ENCODE peak calls at places on chromosomes 16 and 17, in ten cellular contexts. A is CD8-positive, alpha-beta T cell; Y is thoracic aorta; B is stomach; L is Peyer's patch; T is transverse colon; O is colonic mucosa; Q is IMR-90; V is A549; C is heart right ventricle. I is an unnamed sample. For H3K4me1, the result is how much of the 10 kb centered on the place peaks cover.

GRCh38 chr16:22423716-22424115 is 49.3 kb upstream of the CDR2 start:
- DNase-seq in B (no peak), C (no peak), Y (no peak), O (no peak), Q (no peak), T (no peak), L (no peak), V (no peak), A (no peak), I (no peak)

GRCh38 chr17:60781880-60782412 is 104.3 kb downstream of the BCAS3 start:
- DNase-seq in V (no peak), L (no peak), Q (no peak), O (no peak), Y (no peak), A (no peak), T (no peak), B (no peak), C (no peak), I (no peak)

GRCh38 chr16:67052399-67052798 is 23.4 kb downstream of the CBFB start:
- DNase-seq in O (no peak), V (no peak), B (no peak), A (no peak), Q (no peak), L (no peak), C (no peak), Y (no peak), T (no peak), I (no peak)

GRCh38 chr16:68065716-68066305 is 19.4 kb upstream of the NFATC3 start:
- DNase-seq in Y (no peak), B (peak), A (no peak), T (no peak), L (peak), Q (peak), C (no peak), O (no peak), V (no peak), I (peak)

GRCh38 chr17:49031965-49032928 is 35.1 kb downstream of the IGF2BP1 start:
- DNase-seq in Y (no peak), O (peak), T (peak), B (peak), L (no peak), V (peak), A (peak), Q (peak), C (peak), I (peak)

GRCh38 chr16:31458073-31458834 is 1.0 kb upstream of the ARMC5 start:
- DNase-seq in L (peak), Y (no peak), O (peak), Q (peak), B (peak), V (peak), T (peak), C (peak), A (peak), I (peak)

GRCh38 chr17:41464682-41465081 is 2.5 kb downstream of the KRT32 start:
- DNase-seq in A (no peak), O (no peak), T (no peak), L (no peak), B (peak), V (peak), Q (peak), Y (peak), C (peak), I (peak)

GRCh38 chr17:8332688-8333087 is 7.0 kb upstream of the ODF4 start:
- DNase-seq in L (no peak), B (no peak), A (no peak), V (no peak), O (no peak), Y (no peak), T (no peak), Q (no peak), C (peak), I (no peak)

DNA sequence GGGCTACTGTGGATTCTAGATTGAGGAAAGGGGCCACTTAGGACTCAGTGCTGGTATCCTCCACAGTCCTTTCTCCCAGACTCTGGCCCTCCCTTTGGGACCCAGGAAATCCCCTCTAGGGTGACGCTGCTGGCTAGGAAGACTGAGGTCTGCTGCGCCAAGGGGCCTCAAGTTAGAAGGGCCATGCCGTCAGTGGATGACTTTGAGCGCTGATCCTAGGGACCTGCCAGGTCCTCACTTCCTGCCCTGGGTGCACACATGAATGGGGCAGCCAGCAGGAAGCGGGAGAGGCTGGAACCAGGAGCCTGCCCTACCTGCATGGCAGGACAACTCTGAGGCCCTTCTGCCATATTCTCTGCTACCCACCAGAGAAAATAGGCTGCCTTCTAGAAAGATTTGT is 145.0 kb downstream of the RAB11FIP4 start:
- DNase-seq in B (no peak), C (no peak), Q (no peak), V (no peak), O (no peak), T (no peak), A (no peak), L (peak), Y (no peak), I (no peak)
- H3K4me3 ChIP-seq in B (no peak), C (no peak), Q (no peak), V (no peak), O (no peak), T (no peak), A (no peak), L (no peak), Y (no peak), I (no peak)

DNA sequence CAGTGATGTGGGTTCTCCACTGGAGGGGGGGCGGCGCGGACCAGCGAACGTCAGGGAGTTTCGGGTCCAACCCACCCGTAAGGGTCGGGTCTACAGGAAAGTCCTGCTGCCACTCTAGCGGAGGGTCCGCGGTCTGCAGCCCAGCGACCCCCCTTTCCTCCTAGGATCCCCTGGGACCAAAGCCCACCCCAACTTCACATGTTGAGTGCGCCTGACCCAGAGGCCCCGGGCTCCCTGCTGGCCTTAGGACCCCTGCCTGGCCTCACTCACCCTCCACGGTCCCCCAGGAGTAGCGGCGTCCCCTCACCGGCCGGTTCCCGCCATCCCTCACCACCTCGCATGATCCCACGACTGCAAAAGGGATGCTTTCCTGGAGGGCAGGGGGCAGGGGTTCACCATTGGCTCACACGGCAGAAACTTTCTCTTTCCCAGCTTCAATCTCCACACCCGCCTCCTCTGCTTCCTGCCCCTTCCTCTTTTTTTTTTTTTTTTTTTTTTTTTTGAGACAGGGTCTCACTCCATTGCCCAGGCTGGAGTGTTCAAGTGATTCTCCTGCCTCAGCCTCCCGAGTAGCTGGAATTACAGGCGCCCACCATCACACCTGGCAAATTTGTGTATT is 3.1 kb downstream of the SEPTIN1 start:
- DNase-seq in Q (no peak), L (no peak), O (no peak), C (no peak), B (no peak), A (no peak), Y (no peak), T (no peak), V (no peak), I (no peak)
- H3K4me1 ChIP-seq in Q (under half), L (under half), O (under half), C (under half), B (under half), A (half or more), Y (under half), T (under half), V (under half), I (under half)

DNA sequence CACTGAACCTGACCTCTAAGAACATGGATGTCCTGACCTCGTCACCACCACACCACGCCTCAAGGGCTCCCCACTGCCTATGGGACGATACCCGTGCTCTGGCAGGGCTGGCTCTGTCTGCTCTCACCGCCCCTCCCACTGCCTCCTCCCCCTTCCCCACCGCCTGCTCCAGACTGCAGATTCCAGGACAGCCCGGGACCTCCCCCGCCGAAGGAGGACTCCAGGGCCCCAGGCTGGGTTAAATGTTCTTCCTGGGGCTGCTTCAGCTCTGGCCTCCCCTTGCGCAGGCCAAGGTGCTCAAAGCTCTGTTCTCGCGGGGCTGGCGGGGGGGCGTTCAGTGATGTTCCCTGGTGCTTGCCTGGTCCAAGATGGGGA is 3.1 kb downstream of the NPW start:
- DNase-seq in L (no peak), C (no peak), Y (no peak), Q (peak), T (no peak), V (peak), O (no peak), A (no peak), B (no peak), I (no peak)
- H3K4me3 ChIP-seq in L (peak), C (peak), Y (peak), Q (peak), T (peak), V (peak), O (peak), A (peak), B (peak), I (no peak)

GRCh38 chr16:81591538-81591870 is 146.9 kb downstream of the CMIP start:
- DNase-seq in C (no peak), B (no peak), Q (no peak), A (no peak), L (no peak), Y (no peak), V (no peak), T (no peak), O (no peak), I (no peak)
- H3K4me1 ChIP-seq in C (under half), B (under half), Q (under half), A (under half), L (under half), Y (under half), V (under half), T (under half), O (under half), I (under half)

GRCh38 chr17:80274317-80274716 is 13.7 kb downstream of the RNF213 start:
- DNase-seq in Y (no peak), B (no peak), L (no peak), T (no peak), Q (no peak), O (no peak), V (no peak), A (no peak), C (no peak), I (no peak)

GRCh38 chr17:80274871-80275449 is 14.3 kb downstream of the RNF213 start:
- DNase-seq in C (no peak), T (no peak), Q (no peak), B (no peak), O (no peak), L (no peak), A (no peak), V (no peak), Y (no peak), I (no peak)

GRCh38 chr17:80281516-80281915 is 20.9 kb downstream of the RNF213 start:
- DNase-seq in L (no peak), C (no peak), Q (no peak), V (no peak), Y (no peak), A (no peak), B (no peak), O (no peak), T (no peak), I (no peak)

GRCh38 chr17:80279895-80280294 is 19.2 kb downstream of the RNF213 start:
- DNase-seq in Q (peak), V (no peak), L (no peak), A (no peak), C (peak), T (no peak), Y (no peak), O (peak), B (no peak), I (no peak)

GRCh38 chr17:80277751-80278671 is 17.4 kb downstream of the RNF213 start:
- DNase-seq in V (no peak), A (no peak), T (no peak), B (no peak), Y (no peak), L (no peak), O (no peak), Q (no peak), C (no peak), I (no peak)
- H3K4me3 ChIP-seq in V (no peak), A (no peak), T (no peak), B (no peak), Y (no peak), L (no peak), O (no peak), Q (no peak), C (no peak), I (no peak)

DNA sequence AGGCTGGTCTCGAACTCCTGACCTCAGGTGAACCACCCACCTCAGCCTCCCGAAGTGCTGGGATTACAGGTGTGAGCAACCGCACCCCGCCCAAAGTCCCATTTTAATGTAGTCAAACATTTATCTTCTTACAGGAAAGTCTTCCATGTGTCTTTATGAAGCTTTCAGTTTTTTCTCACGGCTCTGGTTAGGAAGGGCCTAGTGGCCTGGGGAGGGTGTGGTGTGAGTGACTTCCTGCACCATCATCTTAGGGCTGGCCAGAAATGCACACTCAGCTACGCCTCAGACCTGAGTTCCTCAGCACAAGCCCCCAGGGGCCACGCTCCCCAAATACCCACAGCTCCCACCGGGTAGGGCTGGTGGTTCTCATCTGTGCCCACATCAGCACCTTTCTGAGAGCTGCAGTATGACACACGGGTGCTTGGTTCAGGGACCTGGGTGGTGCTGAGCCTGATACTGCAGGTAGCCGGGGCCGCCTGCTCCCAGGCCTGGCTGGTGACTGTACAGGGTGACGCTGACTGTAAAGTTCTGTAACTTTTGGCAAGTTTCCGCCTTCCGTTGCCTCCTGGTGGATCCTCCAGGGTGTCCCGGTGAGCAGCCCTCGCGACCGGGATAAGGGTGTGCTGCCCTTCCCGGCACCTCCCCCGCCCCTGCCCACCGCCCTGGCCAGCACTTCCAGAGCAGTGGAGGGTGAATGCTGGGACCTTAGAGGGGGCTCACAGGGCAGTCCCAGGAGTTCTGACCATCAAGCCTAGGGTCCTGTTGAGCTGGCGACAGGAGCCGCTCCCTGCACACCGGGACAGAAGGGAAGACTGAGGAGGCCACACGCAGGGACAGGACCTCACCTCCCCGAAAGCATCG is 52.5 kb downstream of the ZNF778 start:
- DNase-seq in A (no peak), L (no peak), B (no peak), C (no peak), Q (no peak), Y (no peak), T (no peak), V (no peak), O (peak), I (no peak)
- H3K4me1 ChIP-seq in A (under half), L (under half), B (under half), C (under half), Q (under half), Y (under half), T (under half), V (under half), O (under half), I (under half)